ENCODE peak calls at places on chromosomes 2 and 18, in ten cellular contexts. G, I, Z, O, H, A, R, E, Q and D are unnamed samples.

GRCh38 chr2:167289651-167290410 is 401.6 kb downstream of the XIRP2 start:
- DNase-seq in G (no peak), I (no peak), Z (no peak), O (peak), H (no peak), A (peak), R (no peak), E (no peak), Q (no peak), D (no peak)

GRCh38 chr18:56575819-56576663 is 62.4 kb downstream of the TXNL1 start:
- DNase-seq in G (no peak), I (no peak), Z (no peak), O (peak), H (no peak), A (peak), R (peak), E (no peak), Q (peak), D (peak)

GRCh38 chr2:179787601-179788000 is 73.8 kb downstream of the ZNF385B start:
- DNase-seq in G (no peak), I (no peak), Z (no peak), O (no peak), H (no peak), A (no peak), R (no peak), E (no peak), Q (no peak), D (no peak)

GRCh38 chr2:15714002-15714401 is 122.3 kb downstream of the DDX1 start:
- DNase-seq in G (no peak), I (no peak), Z (no peak), O (no peak), H (no peak), A (no peak), R (no peak), E (no peak), Q (no peak), D (no peak)

GRCh38 chr18:3554091-3554601 is 104.2 kb downstream of the TGIF1 start:
- DNase-seq in G (no peak), I (no peak), Z (peak), O (no peak), H (no peak), A (no peak), R (no peak), E (no peak), Q (no peak), D (no peak)

GRCh38 chr2:175880-176800 is 87.7 kb downstream of the SH3YL1 start:
- DNase-seq in G (no peak), I (no peak), Z (no peak), O (peak), H (no peak), A (peak), R (peak), E (no peak), Q (no peak), D (no peak)

GRCh38 chr2:84849271-84849952 is 31.5 kb downstream of the TRABD2A start:
- DNase-seq in G (peak), I (no peak), Z (no peak), O (peak), H (peak), A (no peak), R (peak), E (no peak), Q (no peak), D (no peak)

GRCh38 chr18:47250415-47251046 is 929 bp downstream of the SKOR2 start:
- DNase-seq in G (no peak), I (no peak), Z (no peak), O (no peak), H (peak), A (no peak), R (no peak), E (no peak), Q (no peak), D (peak)

GRCh38 chr2:164150601-164151000 is 414.8 kb upstream of the FIGN start:
- DNase-seq in G (no peak), I (no peak), Z (no peak), O (peak), H (no peak), A (peak), R (no peak), E (no peak), Q (no peak), D (no peak)

GRCh38 chr2:227164745-227165350 is 424 bp downstream of the COL4A3 start:
- DNase-seq in G (no peak), I (no peak), Z (peak), O (no peak), H (peak), A (no peak), R (peak), E (peak), Q (peak), D (no peak)

GRCh38 chr2:71637168-71637567 is 183.8 kb downstream of the DYSF start:
- DNase-seq in G (no peak), I (no peak), Z (no peak), O (no peak), H (no peak), A (no peak), R (no peak), E (no peak), Q (no peak), D (no peak)
- TF ChIP-seq CTCF in G (no peak), I (no peak), Z (no peak), O (no peak), H (no peak), A (no peak), R (no peak), E (no peak), Q (no peak), D (no peak)

DNA sequence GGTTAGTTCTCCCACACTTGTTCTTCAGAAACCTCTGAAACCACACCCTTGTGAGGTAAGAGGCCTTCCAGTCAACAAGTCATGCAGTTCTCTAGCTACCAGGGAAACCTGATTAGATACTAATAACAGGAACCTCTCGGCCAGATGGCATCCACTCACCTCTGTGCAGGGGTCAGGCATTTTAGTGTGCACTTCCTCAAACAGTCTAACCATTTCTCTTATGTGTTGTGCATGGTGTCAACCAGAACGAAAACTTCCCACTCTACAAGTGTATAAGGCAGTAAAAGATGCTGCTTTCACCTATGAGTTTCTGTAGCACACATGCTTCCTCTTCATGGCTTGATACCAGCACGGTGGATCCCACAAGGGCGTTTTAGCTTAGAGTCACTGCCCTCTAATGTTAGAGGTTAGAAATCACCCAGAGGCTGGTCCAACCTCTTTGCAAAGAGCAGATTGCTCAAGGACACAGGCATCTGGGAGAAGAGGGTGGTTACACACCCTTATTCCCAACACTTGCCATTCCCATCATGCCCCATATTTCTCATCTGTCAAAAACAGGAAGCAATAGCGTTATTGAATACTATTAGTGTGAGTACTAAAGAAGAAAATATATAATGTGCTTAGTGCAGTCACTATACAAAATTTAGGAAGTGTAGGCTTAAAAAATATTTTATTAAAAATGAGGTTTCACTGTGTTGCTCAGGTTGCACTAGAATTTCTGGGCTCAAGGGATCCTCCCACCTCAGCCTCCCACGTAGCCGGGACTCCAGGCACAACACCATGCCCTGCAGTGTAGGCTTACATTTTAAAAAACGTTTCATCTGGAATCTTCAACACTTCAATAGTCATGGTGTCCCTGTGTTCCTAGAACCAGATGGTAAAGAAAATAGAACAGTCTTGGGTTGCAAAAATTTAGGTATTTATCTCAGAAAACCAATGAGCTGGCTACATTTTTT is 34.5 kb upstream of the RAB31 start:
- DNase-seq in G (no peak), I (no peak), Z (no peak), O (peak), H (peak), A (peak), R (peak), E (peak), Q (peak), D (no peak)
- TF ChIP-seq CTCF in G (no peak), I (no peak), Z (no peak), O (peak), H (peak), A (peak), R (no peak), E (no peak), Q (peak), D (peak)

DNA sequence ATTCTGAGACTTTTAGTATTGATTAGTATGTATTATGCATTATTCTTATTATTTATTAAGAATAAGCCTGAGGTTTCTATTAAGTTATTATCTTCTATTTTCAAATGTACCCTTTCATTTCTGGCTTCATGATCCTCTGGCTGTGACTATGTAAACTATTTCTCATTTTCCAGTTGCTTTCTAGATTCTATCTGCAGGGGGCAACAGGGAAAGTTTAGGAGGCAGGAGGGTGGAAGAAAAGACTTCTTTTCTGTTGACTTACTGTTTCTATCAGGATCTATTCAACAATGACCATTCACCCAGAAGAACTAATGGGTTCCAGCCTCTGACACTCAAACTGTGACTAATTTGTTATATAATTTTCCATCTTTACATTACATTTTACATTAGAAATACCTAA is 653.4 kb upstream of the FSHR start:
- DNase-seq in G (no peak), I (no peak), Z (no peak), O (no peak), H (no peak), A (no peak), R (no peak), E (no peak), Q (no peak), D (no peak)
- TF ChIP-seq CTCF in G (no peak), I (no peak), Z (no peak), O (no peak), H (no peak), A (no peak), R (no peak), E (no peak), Q (no peak), D (no peak)

GRCh38 chr18:37019157-37019571 is 190.2 kb downstream of the KIAA1328 start:
- DNase-seq in G (no peak), I (no peak), Z (no peak), O (peak), H (peak), A (peak), R (peak), E (no peak), Q (no peak), D (no peak)
- TF ChIP-seq CTCF in G (no peak), I (no peak), Z (peak), O (no peak), H (peak), A (peak), R (no peak), E (peak), Q (no peak), D (peak)

DNA sequence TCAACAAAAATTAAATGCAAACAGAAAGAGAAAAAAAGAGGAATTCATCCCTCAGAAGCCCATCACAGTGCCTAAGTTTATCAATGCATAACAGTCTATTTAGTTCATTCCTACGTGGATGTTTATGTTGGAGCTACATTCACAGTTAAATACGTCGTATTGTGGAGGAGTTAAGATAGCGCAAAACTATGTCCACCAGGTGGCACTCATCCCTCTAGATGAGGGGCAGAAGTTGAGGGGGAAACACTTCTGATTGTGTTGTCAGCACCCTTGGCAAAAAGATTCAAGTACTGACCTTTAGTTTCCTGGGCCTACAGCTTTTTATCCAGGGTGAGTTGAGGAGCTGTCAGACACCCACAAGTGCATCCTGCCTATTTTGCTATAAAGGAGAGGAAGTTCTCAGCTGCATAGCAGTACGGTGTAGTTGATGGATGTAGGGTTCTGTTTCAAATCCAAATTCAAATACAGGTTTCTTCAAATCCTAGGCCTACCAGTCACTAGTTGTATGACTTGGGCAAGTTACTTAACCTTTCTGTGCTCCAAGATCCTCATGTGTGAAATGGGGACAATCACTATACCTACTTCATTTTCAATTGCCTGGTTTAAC is 26.8 kb upstream of the MYO1B start:
- DNase-seq in G (no peak), I (no peak), Z (peak), O (peak), H (peak), A (peak), R (peak), E (peak), Q (peak), D (no peak)
- TF ChIP-seq CTCF in G (peak), I (peak), Z (no peak), O (peak), H (peak), A (peak), R (peak), E (peak), Q (peak), D (peak)